ENCODE peak calls at places on chromosomes 2 and 18, in six cellular contexts. One of them, this sample, is unnamed.

GRCh38 chr2:101307950-101308431 is 510 bp downstream of the RNF149 start:
- DNase-seq in IMR-90: no peak
- DNase-seq in H1: peak
- DNase-seq in neuronal stem cell: no peak
- DNase-seq in mesenchymal stem cell: peak
- DNase-seq in H9: no peak
- DNase-seq in this sample: no peak

GRCh38 chr18:55088000-55088401 is 128.7 kb upstream of the CCDC68 start:
- DNase-seq in IMR-90: no peak
- DNase-seq in H9: no peak
- DNase-seq in mesenchymal stem cell: no peak
- DNase-seq in neuronal stem cell: no peak
- DNase-seq in H1: no peak
- DNase-seq in this sample: no peak

GRCh38 chr2:189549440-189549832 is 31.1 kb downstream of the SLC40A1 start:
- DNase-seq in H1: no peak
- DNase-seq in IMR-90: peak
- DNase-seq in mesenchymal stem cell: no peak
- DNase-seq in H9: no peak
- DNase-seq in neuronal stem cell: no peak
- DNase-seq in this sample: no peak

GRCh38 chr2:214382229-214382628 is 28.6 kb upstream of the VWC2L start:
- DNase-seq in IMR-90: peak
- DNase-seq in H9: no peak
- DNase-seq in H1: no peak
- DNase-seq in neuronal stem cell: no peak
- DNase-seq in mesenchymal stem cell: no peak
- DNase-seq in this sample: no peak

GRCh38 chr2:49000692-49001091 is 153.6 kb downstream of the FSHR start:
- DNase-seq in H1: no peak
- DNase-seq in neuronal stem cell: no peak
- DNase-seq in mesenchymal stem cell: no peak
- DNase-seq in H9: no peak
- DNase-seq in IMR-90: no peak
- DNase-seq in this sample: no peak

GRCh38 chr2:140173790-140174189 is 1393.6 kb upstream of the NXPH2 start:
- DNase-seq in H9: no peak
- DNase-seq in H1: no peak
- DNase-seq in mesenchymal stem cell: no peak
- DNase-seq in neuronal stem cell: no peak
- DNase-seq in IMR-90: no peak
- DNase-seq in this sample: no peak

GRCh38 chr18:41842886-41843285 is 112.1 kb upstream of the PIK3C3 start:
- DNase-seq in H1: no peak
- DNase-seq in neuronal stem cell: no peak
- DNase-seq in H9: no peak
- DNase-seq in mesenchymal stem cell: no peak
- DNase-seq in IMR-90: no peak
- DNase-seq in this sample: no peak

GRCh38 chr2:45353879-45354278 is 257.2 kb downstream of the SRBD1 start:
- DNase-seq in neuronal stem cell: no peak
- DNase-seq in mesenchymal stem cell: peak
- DNase-seq in IMR-90: peak
- DNase-seq in H9: no peak
- DNase-seq in H1: no peak
- DNase-seq in this sample: no peak

GRCh38 chr2:162172802-162173201 is 20.8 kb upstream of the GCG start:
- DNase-seq in neuronal stem cell: no peak
- DNase-seq in IMR-90: no peak
- DNase-seq in mesenchymal stem cell: no peak
- DNase-seq in H9: no peak
- DNase-seq in H1: no peak
- DNase-seq in this sample: peak

GRCh38 chr2:99980200-99980599 is 162.2 kb downstream of the AFF3 start:
- DNase-seq in H1: no peak
- DNase-seq in mesenchymal stem cell: no peak
- DNase-seq in H9: no peak
- DNase-seq in neuronal stem cell: no peak
- DNase-seq in IMR-90: no peak
- DNase-seq in this sample: no peak

GRCh38 chr2:96145028-96145939 is at the start of gene DUSP2:
- DNase-seq in H9: peak
- DNase-seq in mesenchymal stem cell: peak
- DNase-seq in H1: peak
- DNase-seq in IMR-90: peak
- DNase-seq in neuronal stem cell: peak
- DNase-seq in this sample: peak

GRCh38 chr2:68721482-68722071 is 13.0 kb upstream of the ARHGAP25 start:
- DNase-seq in neuronal stem cell: no peak
- DNase-seq in IMR-90: no peak
- DNase-seq in H9: no peak
- DNase-seq in mesenchymal stem cell: no peak
- DNase-seq in H1: no peak
- DNase-seq in this sample: no peak

GRCh38 chr2:73749314-73749713 is 12.2 kb upstream of the TPRKB start:
- DNase-seq in mesenchymal stem cell: no peak
- DNase-seq in neuronal stem cell: no peak
- DNase-seq in H9: no peak
- DNase-seq in H1: no peak
- DNase-seq in IMR-90: no peak
- DNase-seq in this sample: no peak

GRCh38 chr2:132606649-132607048 is 63.4 kb downstream of the LYPD1 start:
- DNase-seq in IMR-90: no peak
- DNase-seq in H9: no peak
- DNase-seq in mesenchymal stem cell: no peak
- DNase-seq in neuronal stem cell: no peak
- DNase-seq in H1: no peak
- DNase-seq in this sample: no peak

GRCh38 chr2:215712219-215712849 is 276.5 kb upstream of the FN1 start:
- DNase-seq in IMR-90: no peak
- DNase-seq in neuronal stem cell: no peak
- DNase-seq in mesenchymal stem cell: peak
- DNase-seq in H9: no peak
- DNase-seq in H1: no peak
- DNase-seq in this sample: no peak

GRCh38 chr2:24009680-24010476 is at the start of gene MFSD2B:
- DNase-seq in mesenchymal stem cell: no peak
- DNase-seq in IMR-90: no peak
- DNase-seq in H9: no peak
- DNase-seq in neuronal stem cell: peak
- DNase-seq in H1: no peak
- DNase-seq in this sample: no peak

GRCh38 chr2:178553047-178553446 is 72.8 kb downstream of the PLEKHA3 start:
- DNase-seq in neuronal stem cell: no peak
- DNase-seq in H9: no peak
- DNase-seq in H1: no peak
- DNase-seq in mesenchymal stem cell: peak
- DNase-seq in IMR-90: peak
- DNase-seq in this sample: no peak

GRCh38 chr2:218648473-218649100 is 10.8 kb downstream of the ZNF142 start:
- DNase-seq in neuronal stem cell: peak
- DNase-seq in mesenchymal stem cell: peak
- DNase-seq in H1: peak
- DNase-seq in IMR-90: peak
- DNase-seq in H9: peak
- DNase-seq in this sample: peak

GRCh38 chr2:191404568-191404991 is 159.4 kb downstream of the MYO1B start:
- DNase-seq in neuronal stem cell: no peak
- DNase-seq in H1: no peak
- DNase-seq in IMR-90: peak
- DNase-seq in mesenchymal stem cell: peak
- DNase-seq in H9: no peak
- DNase-seq in this sample: peak

GRCh38 chr2:162199913-162200312 is 43.3 kb downstream of the FAP start:
- DNase-seq in neuronal stem cell: no peak
- DNase-seq in mesenchymal stem cell: no peak
- DNase-seq in H9: no peak
- DNase-seq in H1: no peak
- DNase-seq in IMR-90: no peak
- DNase-seq in this sample: no peak

GRCh38 chr2:240325654-240326031 is 109.8 kb upstream of the GPC1 start:
- DNase-seq in neuronal stem cell: no peak
- DNase-seq in H9: no peak
- DNase-seq in mesenchymal stem cell: no peak
- DNase-seq in IMR-90: no peak
- DNase-seq in H1: no peak
- DNase-seq in this sample: no peak

GRCh38 chr18:65737346-65737745 is 13.5 kb upstream of the CDH7 start:
- DNase-seq in H1: no peak
- DNase-seq in neuronal stem cell: no peak
- DNase-seq in H9: no peak
- DNase-seq in IMR-90: no peak
- DNase-seq in mesenchymal stem cell: no peak
- DNase-seq in this sample: no peak

GRCh38 chr2:46317092-46317486 is 19.9 kb downstream of the EPAS1 start:
- DNase-seq in neuronal stem cell: no peak
- DNase-seq in mesenchymal stem cell: no peak
- DNase-seq in H1: no peak
- DNase-seq in H9: no peak
- DNase-seq in IMR-90: no peak
- DNase-seq in this sample: no peak

GRCh38 chr2:164504253-164504652 is 117.0 kb downstream of the GRB14 start:
- DNase-seq in H9: peak
- DNase-seq in mesenchymal stem cell: no peak
- DNase-seq in neuronal stem cell: no peak
- DNase-seq in IMR-90: no peak
- DNase-seq in H1: peak
- DNase-seq in this sample: peak

GRCh38 chr2:60957643-60958042 is 59.9 kb upstream of the PEX13 start:
- DNase-seq in H1: no peak
- DNase-seq in IMR-90: no peak
- DNase-seq in neuronal stem cell: no peak
- DNase-seq in mesenchymal stem cell: no peak
- DNase-seq in H9: no peak
- DNase-seq in this sample: no peak

DNA sequence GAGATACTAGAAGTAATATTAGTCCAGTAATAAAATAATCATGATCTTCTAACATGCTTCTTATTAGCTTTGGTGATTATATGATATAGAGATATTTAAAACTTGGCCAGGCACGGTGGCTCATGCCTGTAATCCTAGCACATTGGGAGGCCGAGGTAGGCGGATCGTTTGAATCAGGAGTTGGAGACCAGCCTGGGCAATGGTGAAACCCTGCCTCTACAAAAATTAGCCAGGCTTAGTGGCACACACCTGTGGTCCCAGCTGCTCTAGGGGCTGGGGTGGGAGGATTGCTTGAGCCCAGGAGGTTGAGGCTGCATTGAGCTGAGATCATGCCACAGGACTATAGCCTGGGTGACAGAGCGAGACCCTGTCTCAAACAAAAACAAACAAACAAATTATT is 87.0 kb downstream of the WDR7 start:
- DNase-seq in H1: no peak
- DNase-seq in IMR-90: no peak
- DNase-seq in neuronal stem cell: no peak
- DNase-seq in mesenchymal stem cell: no peak
- DNase-seq in H9: no peak
- DNase-seq in this sample: no peak
- H2AK5ac ChIP-seq in H1: no peak
- H2AK5ac ChIP-seq in IMR-90: no peak
- H2AK5ac ChIP-seq in neuronal stem cell: no peak
- H2AK5ac ChIP-seq in mesenchymal stem cell: no peak
- H2AK5ac ChIP-seq in H9: no peak
- H2AK5ac ChIP-seq in this sample: no peak

DNA sequence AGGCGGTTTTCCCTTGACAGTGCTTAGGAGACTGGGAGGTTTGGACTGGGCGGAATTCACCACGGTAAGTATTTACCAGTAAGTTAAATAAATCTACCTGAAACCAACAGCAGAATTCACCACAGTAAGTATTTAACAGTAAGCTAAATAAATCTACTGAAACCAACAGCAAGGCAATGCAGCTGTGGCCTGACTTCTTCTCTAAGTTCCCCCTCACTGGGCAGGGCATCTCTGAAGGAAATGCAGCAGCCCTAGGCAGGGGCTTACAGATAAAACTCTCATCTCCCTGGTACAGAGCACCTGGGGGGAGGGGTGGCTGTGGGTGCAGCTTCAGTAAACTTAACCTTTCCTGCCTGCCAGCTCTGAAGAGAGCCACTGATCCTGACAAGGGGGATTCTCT is 432.5 kb upstream of the LRRTM1 start:
- DNase-seq in H1: no peak
- DNase-seq in mesenchymal stem cell: no peak
- DNase-seq in H9: no peak
- DNase-seq in IMR-90: no peak
- DNase-seq in neuronal stem cell: no peak
- DNase-seq in this sample: no peak
- H2AFZ ChIP-seq in H1: no peak
- H2AFZ ChIP-seq in mesenchymal stem cell: no peak
- H2AFZ ChIP-seq in H9: no peak
- H2AFZ ChIP-seq in IMR-90: no peak
- H2AFZ ChIP-seq in neuronal stem cell: no peak
- H2AFZ ChIP-seq in this sample: no peak

DNA sequence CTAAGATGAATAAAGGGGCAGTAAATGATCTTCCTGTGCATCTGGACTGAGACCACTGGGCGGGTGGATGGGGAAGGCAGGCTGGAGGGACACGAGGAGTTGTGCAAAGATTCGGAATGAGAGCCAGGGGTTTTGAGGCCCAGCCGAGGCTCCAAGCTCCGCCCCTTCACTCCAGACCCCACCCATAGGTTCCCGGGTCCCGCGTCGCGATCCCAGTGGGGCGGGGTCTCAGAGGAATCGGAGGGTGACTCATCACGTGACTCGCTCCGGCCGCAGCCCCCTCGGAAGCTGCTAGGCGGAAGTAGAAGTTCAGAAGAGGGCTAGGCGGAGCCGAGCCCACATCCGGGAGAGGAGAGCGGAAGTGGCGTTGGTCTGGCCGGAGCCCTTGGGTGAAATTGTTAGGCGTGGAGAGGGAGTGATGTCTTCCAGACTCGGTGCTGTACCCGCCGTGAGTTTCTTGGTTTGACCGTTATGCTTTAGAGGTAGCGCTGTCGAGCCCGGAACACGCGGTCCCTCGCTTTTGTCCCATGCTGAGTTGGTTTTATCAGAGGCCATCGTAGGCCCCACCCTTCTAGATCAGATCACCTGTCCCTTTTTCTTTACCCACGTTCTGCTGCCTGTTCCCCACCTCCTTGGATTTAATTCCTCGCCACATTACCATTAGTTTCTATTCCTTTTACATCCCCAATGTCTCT is at the start of gene ZNF512:
- DNase-seq in mesenchymal stem cell: peak
- DNase-seq in IMR-90: peak
- DNase-seq in neuronal stem cell: peak
- DNase-seq in H9: peak
- DNase-seq in H1: peak
- DNase-seq in this sample: peak
- H2AK5ac ChIP-seq in mesenchymal stem cell: peak
- H2AK5ac ChIP-seq in IMR-90: peak
- H2AK5ac ChIP-seq in neuronal stem cell: peak
- H2AK5ac ChIP-seq in H9: no peak
- H2AK5ac ChIP-seq in H1: no peak
- H2AK5ac ChIP-seq in this sample: no peak

GRCh38 chr18:7577706-7578105 is 10.6 kb downstream of the PTPRM start:
- DNase-seq in mesenchymal stem cell: peak
- DNase-seq in neuronal stem cell: peak
- DNase-seq in H1: peak
- DNase-seq in H9: peak
- DNase-seq in IMR-90: peak
- DNase-seq in this sample: peak
- H2AFZ ChIP-seq in mesenchymal stem cell: no peak
- H2AFZ ChIP-seq in neuronal stem cell: peak
- H2AFZ ChIP-seq in H1: no peak
- H2AFZ ChIP-seq in H9: no peak
- H2AFZ ChIP-seq in IMR-90: peak
- H2AFZ ChIP-seq in this sample: no peak

GRCh38 chr2:128322651-128323491 is 4.2 kb upstream of the HS6ST1 start:
- DNase-seq in mesenchymal stem cell: no peak
- DNase-seq in H9: peak
- DNase-seq in IMR-90: no peak
- DNase-seq in neuronal stem cell: no peak
- DNase-seq in H1: peak
- DNase-seq in this sample: no peak
- H2AK5ac ChIP-seq in mesenchymal stem cell: peak
- H2AK5ac ChIP-seq in H9: no peak
- H2AK5ac ChIP-seq in IMR-90: peak
- H2AK5ac ChIP-seq in neuronal stem cell: peak
- H2AK5ac ChIP-seq in H1: no peak
- H2AK5ac ChIP-seq in this sample: peak

This sample was measured in trophoblast cell.